ENCODE peak calls at places on chromosome 13, in six cellular contexts. Y, X, O, H, P and F are unnamed samples.

GRCh38 chr13:31588923-31589322 is 150.4 kb upstream of the RXFP2 start:
- DNase-seq in O (no peak), X (no peak), H (no peak), Y (no peak), P (no peak), F (no peak)

GRCh38 chr13:43156916-43157315 is 133.5 kb downstream of the DNAJC15 start:
- DNase-seq in O (no peak), P (no peak), X (no peak), Y (no peak), H (no peak), F (no peak)

GRCh38 chr13:42369071-42369795 is 97.3 kb downstream of the AKAP11 start:
- DNase-seq in O (no peak), Y (no peak), P (no peak), H (no peak), X (no peak), F (no peak)

GRCh38 chr13:113034451-113035208 is 65.6 kb downstream of the MCF2L start:
- DNase-seq in H (no peak), X (peak; percentile 40), Y (no peak), P (peak; percentile 52), O (no peak), F (no peak)

GRCh38 chr13:98147521-98147920 is 4.6 kb downstream of the FARP1 start:
- DNase-seq in X (no peak), P (peak; percentile 77), Y (no peak), H (no peak), O (no peak), F (no peak)

GRCh38 chr13:47897411-47898050 is 103.5 kb downstream of the SUCLA2 start:
- DNase-seq in Y (no peak), H (no peak), O (no peak), P (peak; percentile 52), X (no peak), F (no peak)

GRCh38 chr13:42969558-42970172 is 22.4 kb downstream of the EPSTI1 start:
- DNase-seq in H (no peak), O (no peak), X (peak; percentile 63), Y (peak; percentile 37), P (peak; percentile 63), F (peak; percentile 41)

GRCh38 chr13:42071667-42072419 is 23.4 kb downstream of the DGKH start:
- DNase-seq in P (no peak), O (no peak), X (peak; percentile 14), H (no peak), Y (no peak), F (no peak)

GRCh38 chr13:99275093-99275469 is 16.9 kb upstream of the GPR18 start:
- DNase-seq in P (no peak), Y (no peak), O (no peak), H (no peak), X (no peak), F (no peak)

GRCh38 chr13:19862511-19863313 is 737 bp downstream of the ZMYM5 start:
- DNase-seq in O (no peak), Y (peak; percentile 21), H (no peak), X (peak; percentile 20), P (no peak), F (peak; percentile 13)

GRCh38 chr13:39279077-39279476 is 240.8 kb downstream of the NHLRC3 start:
- DNase-seq in P (no peak), H (no peak), Y (no peak), O (no peak), X (no peak), F (no peak)

GRCh38 chr13:65940720-65941119 is 1289.4 kb downstream of the PCDH9 start:
- DNase-seq in P (no peak), O (no peak), X (no peak), Y (no peak), H (no peak), F (no peak)

GRCh38 chr13:107348471-107348870 is 780.5 kb upstream of the ARGLU1 start:
- DNase-seq in P (no peak), Y (no peak), X (no peak), O (no peak), H (no peak), F (no peak)

GRCh38 chr13:98171806-98172569 is 5.1 kb downstream of the RNF113B start:
- DNase-seq in P (no peak), O (no peak), H (no peak), X (no peak), Y (no peak), F (no peak)

GRCh38 chr13:84088996-84089395 is 206.7 kb upstream of the SLITRK1 start:
- DNase-seq in X (no peak), O (no peak), Y (no peak), P (no peak), H (no peak), F (no peak)

GRCh38 chr13:28499579-28499978 is 4.7 kb upstream of the FLT1 start:
- DNase-seq in O (no peak), X (no peak), P (no peak), Y (no peak), H (no peak), F (no peak)

GRCh38 chr13:110756268-110756667 is 42.8 kb downstream of the ING1 start:
- DNase-seq in H (no peak), X (no peak), O (peak; percentile 21), Y (no peak), P (no peak), F (no peak)

GRCh38 chr13:67619987-67620386 is 389.9 kb upstream of the PCDH9 start:
- DNase-seq in O (no peak), X (no peak), Y (no peak), P (no peak), H (no peak), F (no peak)

GRCh38 chr13:51501096-51501495 is 48.3 kb upstream of the INTS6 start:
- DNase-seq in Y (no peak), O (no peak), H (no peak), P (no peak), X (no peak), F (no peak)

GRCh38 chr13:50646070-50646469 is 197.4 kb downstream of the DLEU7 start:
- DNase-seq in O (no peak), X (no peak), P (no peak), Y (no peak), H (no peak), F (no peak)

GRCh38 chr13:44576396-44577235 is 486 bp upstream of the TSC22D1 start:
- DNase-seq in O (no peak), Y (peak; percentile 23), H (no peak), P (no peak), X (peak; percentile 18), F (peak; percentile 36)

GRCh38 chr13:44575035-44575434 is 1.1 kb downstream of the TSC22D1 start:
- DNase-seq in X (no peak), P (no peak), Y (no peak), O (no peak), H (no peak), F (no peak)

GRCh38 chr13:44574466-44574855 is 1.7 kb downstream of the TSC22D1 start:
- DNase-seq in O (no peak), X (no peak), P (no peak), H (no peak), Y (no peak), F (no peak)

GRCh38 chr13:44577236-44578063 is 1.3 kb upstream of the TSC22D1 start:
- DNase-seq in Y (peak; percentile 85), H (peak; percentile 45), O (peak; percentile 95), X (peak; percentile 91), P (peak; percentile 87), F (peak; percentile 75)

GRCh38 chr13:44575741-44576395 is at the start of gene TSC22D1:
- DNase-seq in H (no peak), Y (peak; percentile 14), P (no peak), X (no peak), O (no peak), F (peak; percentile 23)
- TF ChIP-seq POLR2A in H (no peak), Y (no peak), P (no peak), X (no peak), O (peak; percentile 58), F (no peak)

DNA sequence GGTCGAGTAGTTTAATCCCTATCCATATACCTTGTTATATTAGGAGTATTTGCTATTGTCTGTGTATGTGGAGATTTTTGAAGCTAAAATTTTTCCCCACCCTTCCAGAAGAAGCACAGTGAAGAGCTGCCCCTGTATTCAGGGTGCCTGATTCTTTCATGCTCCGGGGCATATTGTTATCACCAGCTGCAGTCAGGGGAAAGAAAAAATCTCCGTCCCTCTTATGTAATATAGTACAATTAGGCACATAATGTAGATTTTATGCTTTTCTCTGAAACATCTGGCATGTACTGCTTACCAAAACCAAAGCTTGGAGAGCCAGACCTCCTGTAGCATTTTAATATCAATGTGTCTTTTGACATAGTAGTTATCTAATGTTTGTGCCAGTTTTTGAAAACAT is 214.9 kb upstream of the EDNRB start:
- DNase-seq in Y (no peak), H (no peak), X (no peak), P (no peak), O (no peak), F (no peak)
- TF ChIP-seq TAF1 in Y (no peak), H (no peak), X (no peak), P (no peak), O (no peak), F (no peak)

GRCh38 chr13:36769126-36769525 is 49.9 kb upstream of the RFXAP start:
- DNase-seq in P (no peak), Y (no peak), X (no peak), O (no peak), H (no peak), F (no peak)

GRCh38 chr13:36764957-36765356 is 54.1 kb upstream of the RFXAP start:
- DNase-seq in P (no peak), H (no peak), X (no peak), Y (no peak), O (no peak), F (no peak)

GRCh38 chr13:36769545-36769944 is 49.5 kb upstream of the RFXAP start:
- DNase-seq in X (no peak), P (no peak), Y (no peak), H (no peak), O (no peak), F (no peak)

GRCh38 chr13:36766295-36766694 is 52.7 kb upstream of the RFXAP start:
- DNase-seq in P (peak; percentile 47), O (no peak), X (no peak), Y (no peak), H (no peak), F (no peak)

GRCh38 chr13:36767276-36767675 is 51.7 kb upstream of the RFXAP start:
- DNase-seq in P (no peak), X (no peak), Y (no peak), H (no peak), O (no peak), F (no peak)
- TF ChIP-seq POLR2A in P (no peak), X (no peak), Y (no peak), H (no peak), O (no peak), F (no peak)

GRCh38 chr13:89965252-89965651 is 1382.2 kb upstream of the MIR17HG start:
- DNase-seq in X (no peak), H (no peak), P (no peak), O (no peak), Y (no peak), F (no peak)
- TF ChIP-seq TAF1 in X (no peak), H (no peak), P (no peak), O (no peak), Y (no peak), F (no peak)

GRCh38 chr13:73370066-73370465 is 311.3 kb downstream of the KLF5 start:
- DNase-seq in O (no peak), P (no peak), Y (no peak), X (no peak), H (no peak), F (no peak)
- TF ChIP-seq POLR2A in O (no peak), P (no peak), Y (no peak), X (no peak), H (no peak), F (no peak)

GRCh38 chr13:44188257-44188656 is 185.4 kb upstream of the SERP2 start:
- DNase-seq in P (no peak), O (no peak), Y (no peak), X (no peak), H (no peak), F (no peak)
- TF ChIP-seq TAF1 in P (no peak), O (no peak), Y (no peak), X (no peak), H (no peak), F (no peak)